ENCODE peak calls at places on chromosomes 1 and 21, in four cellular contexts. One of them, this sample, is unnamed. For H3K27me3, the result is how much of the 10 kb centered on the place peaks cover.

GRCh38 chr1:31626451-31627202 is 9.1 kb downstream of the HCRTR1 start:
- DNase-seq in CD8-positive, alpha-beta T cell: no peak
- DNase-seq in psoas muscle: peak
- DNase-seq in BJ: no peak
- DNase-seq in this sample: no peak

GRCh38 chr1:236141447-236142357 is 637 bp upstream of the GPR137B start:
- DNase-seq in CD8-positive, alpha-beta T cell: peak
- DNase-seq in psoas muscle: no peak
- DNase-seq in BJ: peak
- DNase-seq in this sample: no peak

GRCh38 chr21:45305831-45306230 is 18.1 kb upstream of the POFUT2 start:
- DNase-seq in CD8-positive, alpha-beta T cell: no peak
- DNase-seq in psoas muscle: no peak
- DNase-seq in BJ: no peak
- DNase-seq in this sample: no peak

GRCh38 chr1:162882248-162882666 is 21.3 kb upstream of the CCDC190 start:
- DNase-seq in CD8-positive, alpha-beta T cell: no peak
- DNase-seq in psoas muscle: peak
- DNase-seq in BJ: no peak
- DNase-seq in this sample: no peak

GRCh38 chr1:29167904-29168303 is 13.8 kb downstream of the SRSF4 start:
- DNase-seq in CD8-positive, alpha-beta T cell: no peak
- DNase-seq in psoas muscle: no peak
- DNase-seq in BJ: no peak
- DNase-seq in this sample: no peak

GRCh38 chr1:206469933-206470691 is at the start of gene IKBKE:
- DNase-seq in CD8-positive, alpha-beta T cell: no peak
- DNase-seq in psoas muscle: no peak
- DNase-seq in BJ: no peak
- DNase-seq in this sample: no peak

GRCh38 chr1:64196074-64196869 is 7.2 kb upstream of the UBE2U start:
- DNase-seq in CD8-positive, alpha-beta T cell: no peak
- DNase-seq in psoas muscle: no peak
- DNase-seq in BJ: no peak
- DNase-seq in this sample: no peak

GRCh38 chr1:6998267-6998666 is 213.0 kb downstream of the CAMTA1 start:
- DNase-seq in CD8-positive, alpha-beta T cell: no peak
- DNase-seq in psoas muscle: no peak
- DNase-seq in BJ: no peak
- DNase-seq in this sample: no peak

GRCh38 chr21:25790122-25790951 is 55.6 kb downstream of the GABPA start:
- DNase-seq in CD8-positive, alpha-beta T cell: no peak
- DNase-seq in psoas muscle: no peak
- DNase-seq in BJ: no peak
- DNase-seq in this sample: peak
- TF ChIP-seq CTCF in CD8-positive, alpha-beta T cell: peak
- TF ChIP-seq CTCF in psoas muscle: peak
- TF ChIP-seq CTCF in BJ: peak
- TF ChIP-seq CTCF in this sample: peak

DNA sequence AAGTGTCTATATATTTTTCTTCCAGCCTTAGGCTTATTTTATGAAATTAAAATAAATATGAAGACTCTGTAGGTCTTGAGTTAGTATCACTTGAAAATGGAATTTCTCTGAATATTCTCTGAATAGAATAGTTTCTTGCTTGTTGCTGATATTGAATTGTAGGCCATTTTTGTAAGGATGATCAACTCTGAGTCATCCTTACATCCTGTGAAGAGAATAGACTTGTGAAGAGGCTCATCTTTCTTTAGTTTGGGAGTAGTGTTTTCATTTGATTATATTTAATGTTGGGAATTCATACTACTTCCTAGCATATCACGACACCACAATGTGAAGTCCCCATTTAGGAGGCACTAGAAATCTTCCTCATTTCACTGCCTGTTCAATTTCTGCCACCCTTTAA is 27.5 kb upstream of the CD1D start:
- DNase-seq in CD8-positive, alpha-beta T cell: no peak
- DNase-seq in psoas muscle: no peak
- DNase-seq in BJ: no peak
- DNase-seq in this sample: no peak
- H3K27me3 ChIP-seq in CD8-positive, alpha-beta T cell: under half
- H3K27me3 ChIP-seq in psoas muscle: under half
- H3K27me3 ChIP-seq in BJ: under half
- H3K27me3 ChIP-seq in this sample: under half

GRCh38 chr21:29449306-29449940 is 150.7 kb downstream of the BACH1 start:
- DNase-seq in CD8-positive, alpha-beta T cell: no peak
- DNase-seq in psoas muscle: no peak
- DNase-seq in BJ: no peak
- DNase-seq in this sample: no peak
- H3K4me3 ChIP-seq in CD8-positive, alpha-beta T cell: no peak
- H3K4me3 ChIP-seq in psoas muscle: no peak
- H3K4me3 ChIP-seq in BJ: no peak
- H3K4me3 ChIP-seq in this sample: no peak

DNA sequence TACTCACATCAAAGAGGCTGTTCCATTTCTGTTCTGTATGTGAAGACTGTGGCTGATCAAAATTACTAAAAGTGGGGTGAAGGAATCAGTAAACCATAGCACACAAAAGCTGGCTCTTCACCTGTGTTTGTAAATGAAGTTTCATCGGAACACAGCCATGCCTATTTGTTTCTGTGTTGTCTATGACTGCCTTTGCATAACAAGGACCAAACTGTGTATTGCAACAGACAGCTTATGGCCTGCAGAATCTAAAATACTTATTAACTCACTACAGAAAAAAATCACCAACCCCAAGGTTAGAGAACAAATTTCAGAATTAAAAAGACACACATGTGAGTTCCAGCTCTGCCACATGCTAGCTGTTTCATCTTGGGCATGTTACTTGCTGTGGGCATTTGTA is 163.9 kb downstream of the LYPLAL1 start:
- DNase-seq in CD8-positive, alpha-beta T cell: no peak
- DNase-seq in psoas muscle: no peak
- DNase-seq in BJ: no peak
- DNase-seq in this sample: no peak
- TF ChIP-seq CTCF in CD8-positive, alpha-beta T cell: no peak
- TF ChIP-seq CTCF in psoas muscle: no peak
- TF ChIP-seq CTCF in BJ: no peak
- TF ChIP-seq CTCF in this sample: no peak

GRCh38 chr1:37879865-37880264 is 20.5 kb upstream of the MTF1 start:
- DNase-seq in CD8-positive, alpha-beta T cell: no peak
- DNase-seq in psoas muscle: no peak
- DNase-seq in BJ: no peak
- DNase-seq in this sample: no peak

GRCh38 chr1:37872692-37873091 is 13.3 kb upstream of the MTF1 start:
- DNase-seq in CD8-positive, alpha-beta T cell: no peak
- DNase-seq in psoas muscle: no peak
- DNase-seq in BJ: no peak
- DNase-seq in this sample: no peak

GRCh38 chr1:37877991-37878544 is 18.7 kb upstream of the MTF1 start:
- DNase-seq in CD8-positive, alpha-beta T cell: no peak
- DNase-seq in psoas muscle: no peak
- DNase-seq in BJ: no peak
- DNase-seq in this sample: no peak

GRCh38 chr1:37875833-37876232 is 16.4 kb upstream of the MTF1 start:
- DNase-seq in CD8-positive, alpha-beta T cell: no peak
- DNase-seq in psoas muscle: no peak
- DNase-seq in BJ: no peak
- DNase-seq in this sample: no peak
- H3K27me3 ChIP-seq in CD8-positive, alpha-beta T cell: under half
- H3K27me3 ChIP-seq in psoas muscle: under half
- H3K27me3 ChIP-seq in BJ: under half
- H3K27me3 ChIP-seq in this sample: under half

GRCh38 chr1:51512611-51513010 is 6.5 kb downstream of the EPS15 start:
- DNase-seq in CD8-positive, alpha-beta T cell: no peak
- DNase-seq in psoas muscle: no peak
- DNase-seq in BJ: no peak
- DNase-seq in this sample: no peak
- H3K4me3 ChIP-seq in CD8-positive, alpha-beta T cell: no peak
- H3K4me3 ChIP-seq in psoas muscle: no peak
- H3K4me3 ChIP-seq in BJ: no peak
- H3K4me3 ChIP-seq in this sample: no peak